ENCODE peak calls at places on chromosomes 1 and 21, in four cellular contexts. One of them, this sample, is unnamed.

GRCh38 chr1:923131-923990 is at the start of gene SAMD11:
- DNase-seq in IMR-90: peak
- DNase-seq in lower lobe of right lung: peak
- DNase-seq in GM23248: peak
- DNase-seq in this sample: peak

GRCh38 chr1:115507256-115507589 is 134.5 kb upstream of the VANGL1 start:
- DNase-seq in IMR-90: peak
- DNase-seq in lower lobe of right lung: no peak
- DNase-seq in GM23248: peak
- DNase-seq in this sample: peak

GRCh38 chr1:48687271-48688045 is 89.2 kb downstream of the BEND5 start:
- DNase-seq in lower lobe of right lung: no peak
- DNase-seq in GM23248: no peak
- DNase-seq in IMR-90: no peak
- DNase-seq in this sample: no peak

GRCh38 chr1:29633784-29634183 is 397.5 kb downstream of the PTPRU start:
- DNase-seq in lower lobe of right lung: no peak
- DNase-seq in IMR-90: no peak
- DNase-seq in GM23248: no peak
- DNase-seq in this sample: no peak

GRCh38 chr1:173779946-173780345 is 44.5 kb upstream of the DARS2 start:
- DNase-seq in GM23248: no peak
- DNase-seq in IMR-90: no peak
- DNase-seq in lower lobe of right lung: no peak
- DNase-seq in this sample: no peak

GRCh38 chr1:203402609-203403337 is 51.9 kb upstream of the FMOD start:
- DNase-seq in lower lobe of right lung: no peak
- DNase-seq in IMR-90: peak
- DNase-seq in GM23248: peak
- DNase-seq in this sample: peak

GRCh38 chr1:225851810-225852209 is 30.4 kb downstream of the TMEM63A start:
- DNase-seq in lower lobe of right lung: no peak
- DNase-seq in IMR-90: no peak
- DNase-seq in GM23248: no peak
- DNase-seq in this sample: no peak

GRCh38 chr21:38171723-38172344 is 85.0 kb upstream of the KCNJ15 start:
- DNase-seq in GM23248: peak
- DNase-seq in lower lobe of right lung: no peak
- DNase-seq in IMR-90: peak
- DNase-seq in this sample: peak

GRCh38 chr21:42311816-42312625 is 3.2 kb downstream of the TFF3 start:
- DNase-seq in GM23248: no peak
- DNase-seq in lower lobe of right lung: no peak
- DNase-seq in IMR-90: no peak
- DNase-seq in this sample: no peak

GRCh38 chr1:16162163-16162822 is 6.4 kb upstream of the EPHA2 start:
- DNase-seq in IMR-90: no peak
- DNase-seq in lower lobe of right lung: no peak
- DNase-seq in GM23248: no peak
- DNase-seq in this sample: no peak

GRCh38 chr1:53470584-53470983 is 11.4 kb downstream of the DMRTB1 start:
- DNase-seq in lower lobe of right lung: no peak
- DNase-seq in GM23248: no peak
- DNase-seq in IMR-90: no peak
- DNase-seq in this sample: no peak

GRCh38 chr1:163071381-163072255 is 2.5 kb downstream of the RGS4 start:
- DNase-seq in GM23248: peak
- DNase-seq in lower lobe of right lung: no peak
- DNase-seq in IMR-90: peak
- DNase-seq in this sample: peak

GRCh38 chr1:28297826-28298225 is 31.0 kb upstream of the MED18 start:
- DNase-seq in IMR-90: no peak
- DNase-seq in lower lobe of right lung: no peak
- DNase-seq in GM23248: no peak
- DNase-seq in this sample: no peak

GRCh38 chr1:28298438-28298837 is 30.4 kb upstream of the MED18 start:
- DNase-seq in lower lobe of right lung: no peak
- DNase-seq in GM23248: no peak
- DNase-seq in IMR-90: no peak
- DNase-seq in this sample: no peak

GRCh38 chr1:28295936-28296335 is 32.9 kb upstream of the MED18 start:
- DNase-seq in lower lobe of right lung: no peak
- DNase-seq in GM23248: no peak
- DNase-seq in IMR-90: no peak
- DNase-seq in this sample: no peak

GRCh38 chr1:28291711-28292110 is 32.4 kb downstream of the SESN2 start:
- DNase-seq in GM23248: no peak
- DNase-seq in lower lobe of right lung: no peak
- DNase-seq in IMR-90: no peak
- DNase-seq in this sample: no peak

GRCh38 chr1:28296401-28297220 is 32.2 kb upstream of the MED18 start:
- DNase-seq in IMR-90: no peak
- DNase-seq in GM23248: peak
- DNase-seq in lower lobe of right lung: no peak
- DNase-seq in this sample: peak
- H3K4me3 ChIP-seq in IMR-90: no peak
- H3K4me3 ChIP-seq in GM23248: peak
- H3K4me3 ChIP-seq in lower lobe of right lung: no peak
- H3K4me3 ChIP-seq in this sample: peak

DNA sequence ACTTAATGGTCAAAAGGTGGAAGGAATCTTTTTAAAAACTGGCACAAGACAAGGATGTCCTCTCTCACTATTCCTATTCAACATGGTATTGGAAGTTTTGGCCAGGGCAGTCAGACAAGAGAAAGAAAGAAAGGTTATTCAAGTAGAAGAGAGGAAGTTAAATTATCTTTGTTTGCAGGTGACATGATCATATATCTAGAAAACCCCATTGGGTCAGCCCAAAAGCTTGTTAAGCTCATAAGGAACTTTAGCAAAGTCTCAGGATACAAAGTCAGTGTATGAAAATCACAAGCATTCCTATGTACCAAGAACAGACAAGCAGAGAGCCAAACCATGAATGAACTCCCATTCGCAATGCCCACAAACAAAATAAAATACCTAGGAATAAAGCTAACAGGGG is 5.4 kb upstream of the PGBD2 start:
- DNase-seq in IMR-90: no peak
- DNase-seq in GM23248: no peak
- DNase-seq in lower lobe of right lung: no peak
- DNase-seq in this sample: no peak
- H3K4me3 ChIP-seq in IMR-90: no peak
- H3K4me3 ChIP-seq in GM23248: no peak
- H3K4me3 ChIP-seq in lower lobe of right lung: no peak
- H3K4me3 ChIP-seq in this sample: no peak

GRCh38 chr1:119565131-119565772 is 58.2 kb downstream of the HSD3B1 start:
- DNase-seq in GM23248: no peak
- DNase-seq in lower lobe of right lung: no peak
- DNase-seq in IMR-90: no peak
- DNase-seq in this sample: no peak
- H3K4me3 ChIP-seq in GM23248: no peak
- H3K4me3 ChIP-seq in lower lobe of right lung: no peak
- H3K4me3 ChIP-seq in IMR-90: no peak
- H3K4me3 ChIP-seq in this sample: no peak

GRCh38 chr1:56448529-56448928 is 130.8 kb downstream of the PLPP3 start:
- DNase-seq in lower lobe of right lung: no peak
- DNase-seq in IMR-90: no peak
- DNase-seq in GM23248: no peak
- DNase-seq in this sample: no peak
- H3K4me3 ChIP-seq in lower lobe of right lung: no peak
- H3K4me3 ChIP-seq in IMR-90: no peak
- H3K4me3 ChIP-seq in GM23248: no peak
- H3K4me3 ChIP-seq in this sample: no peak

This sample was measured in fibroblast of mammary gland.